ENCODE peak calls at places on chromosomes 4 and X, in five cellular contexts. Z, T, H, A and R are unnamed samples. For H3K36me3, the result is how much of the 10 kb centered on the place peaks cover.

GRCh38 chr4:180596888-180597483 is 1646.2 kb upstream of the TENM3 start:
- DNase-seq in Z (no peak), T (no peak), H (no peak), A (no peak), R (no peak)

GRCh38 chrX:101291204-101291603 is at the start of gene TAF7L:
- DNase-seq in Z (peak), T (no peak), H (no peak), A (peak), R (no peak)

GRCh38 chr4:25814323-25814722 is 48.5 kb downstream of the SEL1L3 start:
- DNase-seq in Z (peak), T (no peak), H (peak), A (peak), R (peak)

GRCh38 chrX:106919932-106920452 is at the start of gene CLDN2:
- DNase-seq in Z (no peak), T (no peak), H (no peak), A (no peak), R (no peak)

GRCh38 chr4:142656178-142656577 is 189.9 kb downstream of the INPP4B start:
- DNase-seq in Z (peak), T (no peak), H (no peak), A (peak), R (no peak)

GRCh38 chr4:36196145-36196925 is 48.0 kb downstream of the ARAP2 start:
- DNase-seq in Z (no peak), T (no peak), H (no peak), A (no peak), R (no peak)

GRCh38 chr4:64756016-64756415 is 346.8 kb upstream of the TECRL start:
- DNase-seq in Z (peak), T (no peak), H (no peak), A (peak), R (no peak)

GRCh38 chr4:2837904-2838496 is 5.6 kb upstream of the ADD1 start:
- DNase-seq in Z (peak), T (peak), H (peak), A (peak), R (peak)

GRCh38 chr4:119810001-119810400 is 181.4 kb upstream of the PDE5A start:
- DNase-seq in Z (no peak), T (no peak), H (no peak), A (no peak), R (no peak)

GRCh38 chr4:8325284-8325973 is 55.9 kb downstream of the HTRA3 start:
- DNase-seq in Z (no peak), T (no peak), H (peak), A (peak), R (no peak)

GRCh38 chr4:155532373-155532772 is 134.3 kb upstream of the GUCY1A1 start:
- DNase-seq in Z (no peak), T (no peak), H (no peak), A (no peak), R (no peak)

DNA sequence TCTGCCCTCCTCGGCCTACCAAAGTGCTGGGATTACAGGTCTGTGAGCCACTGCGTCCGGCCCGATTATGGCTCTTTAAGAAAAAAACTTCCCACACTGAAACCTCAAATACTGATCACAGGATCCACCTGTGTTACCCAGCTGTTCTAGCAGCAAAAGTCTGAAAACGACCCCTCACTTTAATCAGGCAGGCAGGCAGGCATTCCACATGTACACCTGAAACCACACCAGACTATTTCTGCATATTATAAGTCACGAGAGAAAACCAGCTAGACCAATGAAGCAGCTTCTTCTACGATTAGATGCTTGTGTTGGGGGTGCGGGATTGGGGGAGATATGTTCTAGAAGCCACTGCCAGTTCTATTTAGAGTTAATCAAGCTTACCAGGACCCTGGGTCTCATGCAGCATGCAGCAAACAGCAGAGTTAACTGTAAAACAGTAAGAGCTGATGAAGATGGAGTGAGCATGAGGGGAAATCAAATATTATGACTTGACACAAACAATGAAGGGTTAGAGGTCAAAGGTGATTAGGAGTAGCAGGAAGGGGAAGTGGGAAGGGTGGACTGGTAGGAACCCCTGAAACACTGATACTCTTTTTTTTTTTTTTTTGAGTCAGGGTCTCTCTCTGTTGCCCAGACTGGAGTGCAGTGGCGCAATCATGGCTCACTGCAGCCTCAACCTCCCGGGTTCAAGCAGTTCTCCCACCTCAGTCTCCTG is 18.9 kb upstream of the NKRF start:
- DNase-seq in Z (no peak), T (no peak), H (no peak), A (no peak), R (no peak)
- H3K27ac ChIP-seq in Z (no peak), T (no peak), H (no peak), A (no peak), R (no peak)

GRCh38 chr4:85928775-85929585 is 430.9 kb downstream of the MAPK10 start:
- DNase-seq in Z (peak), T (no peak), H (no peak), A (peak), R (peak)
- H3K36me3 ChIP-seq in Z (under half), T (under half), H (under half), A (under half), R (under half)

DNA sequence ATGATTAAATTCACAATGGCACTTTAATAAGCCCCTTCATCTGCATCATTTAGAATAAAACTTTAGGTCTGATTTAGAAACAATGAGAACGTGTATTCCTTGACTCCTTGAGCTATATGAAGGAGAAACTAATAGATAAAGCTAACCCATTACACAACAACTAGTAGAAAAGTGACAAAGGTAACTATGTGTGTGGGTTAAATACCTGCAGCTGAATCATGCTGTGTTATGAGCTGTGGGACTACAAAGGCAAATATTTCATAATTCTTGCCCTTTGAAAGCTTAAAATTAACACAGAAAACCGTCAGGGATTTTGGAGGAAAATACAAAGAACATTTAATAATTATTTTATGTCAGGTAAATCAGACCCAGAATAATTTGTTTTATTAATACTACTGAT is 886 bp upstream of the NDP start:
- DNase-seq in Z (no peak), T (no peak), H (no peak), A (no peak), R (no peak)
- H3K4me3 ChIP-seq in Z (no peak), T (no peak), H (no peak), A (peak), R (no peak)

DNA sequence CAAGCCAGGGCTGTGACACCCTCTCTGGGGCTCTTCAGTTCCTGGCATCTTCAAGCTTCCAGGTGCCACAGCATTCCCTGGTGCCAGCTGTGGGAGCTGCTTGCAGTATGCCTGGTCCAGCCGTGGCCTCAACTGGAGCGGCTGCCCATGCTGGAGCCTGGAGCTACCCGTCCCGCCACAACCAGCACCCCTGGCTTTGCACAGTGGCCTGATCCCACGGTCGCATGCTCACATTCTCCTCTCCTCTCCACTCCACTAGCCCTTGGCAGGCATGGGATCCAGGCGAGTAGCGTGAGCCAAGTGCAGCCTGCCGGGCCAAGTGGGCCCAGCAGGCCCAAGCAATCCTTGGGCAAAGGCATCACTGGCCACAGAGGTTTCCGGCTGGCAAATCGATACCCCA is 81.7 kb downstream of the PPP4R3C start:
- DNase-seq in Z (no peak), T (no peak), H (no peak), A (no peak), R (no peak)
- H3K27ac ChIP-seq in Z (no peak), T (no peak), H (no peak), A (no peak), R (no peak)

GRCh38 chr4:151689211-151689991 is 71.4 kb downstream of the GATB start:
- DNase-seq in Z (no peak), T (no peak), H (no peak), A (no peak), R (no peak)

GRCh38 chr4:151687021-151687640 is 73.7 kb downstream of the GATB start:
- DNase-seq in Z (peak), T (no peak), H (no peak), A (no peak), R (no peak)

GRCh38 chr4:151688003-151688784 is 72.6 kb downstream of the GATB start:
- DNase-seq in Z (no peak), T (no peak), H (no peak), A (peak), R (no peak)

GRCh38 chr4:151690164-151690856 is 70.5 kb downstream of the GATB start:
- DNase-seq in Z (peak), T (no peak), H (no peak), A (peak), R (peak)

GRCh38 chr4:151688785-151689043 is 72.1 kb downstream of the GATB start:
- DNase-seq in Z (no peak), T (no peak), H (no peak), A (no peak), R (no peak)
- H3K36me3 ChIP-seq in Z (under half), T (under half), H (under half), A (under half), R (under half)

GRCh38 chr4:80062527-80062926 is 10.5 kb downstream of the ANTXR2 start:
- DNase-seq in Z (no peak), T (no peak), H (no peak), A (peak), R (no peak)
- H3K4me3 ChIP-seq in Z (no peak), T (no peak), H (no peak), A (no peak), R (no peak)

DNA sequence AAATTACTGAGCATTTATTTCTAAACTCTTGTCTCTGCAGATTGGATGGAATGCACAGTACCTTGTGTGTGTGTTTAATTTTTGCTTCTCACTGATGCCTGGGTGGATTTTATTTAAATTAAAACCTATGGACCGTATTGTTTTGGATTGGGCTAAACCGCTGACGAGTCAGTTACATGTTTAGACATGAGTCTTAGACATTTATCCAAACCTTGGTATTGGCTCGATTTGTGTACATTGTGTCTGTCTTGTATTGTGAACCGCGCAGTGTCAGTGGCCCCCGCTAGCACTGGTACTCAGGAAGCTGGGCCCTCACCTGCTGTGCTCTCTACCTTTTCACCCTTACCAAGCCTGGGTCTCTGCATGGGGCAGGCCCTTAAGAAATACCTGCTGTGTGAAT is 40.8 kb upstream of the TADA2B start:
- DNase-seq in Z (no peak), T (no peak), H (no peak), A (no peak), R (no peak)
- H3K27ac ChIP-seq in Z (no peak), T (no peak), H (no peak), A (no peak), R (no peak)

GRCh38 chr4:187090401-187090800 is 366.7 kb upstream of the FAT1 start:
- DNase-seq in Z (no peak), T (no peak), H (no peak), A (no peak), R (no peak)
- H3K36me3 ChIP-seq in Z (under half), T (under half), H (under half), A (under half), R (under half)